ENCODE peak calls at places on chromosome 2, in five cellular contexts. T is gastrocnemius medialis; Q is stromal cell of bone marrow; S is DND-41; Z is stimulated activated CD8-positive, alpha-beta memory T cell treated with anti-CD3 and anti-CD28 coated beads, Interleukin-4, amount 100 ng/mL, for 24 hours. G is an unnamed sample.
A peak's percentile ranks its signal among the peaks of the same experiment; 100 is the strongest.

GRCh38 chr2:238596571-238597551 is 170.1 kb downstream of the ASB1 start:
- DNase-seq in T (peak; percentile 71), Q (peak; percentile 53), S (no peak), Z (no peak), G (peak; percentile 94)

GRCh38 chr2:6352247-6352646 is 513.5 kb downstream of the CMPK2 start:
- DNase-seq in T (no peak), Q (no peak), S (no peak), Z (no peak), G (no peak)

GRCh38 chr2:219664041-219664440 is 36.6 kb downstream of the SLC4A3 start:
- DNase-seq in T (no peak), Q (no peak), S (no peak), Z (no peak), G (no peak)

GRCh38 chr2:120221616-120222015 is 1.6 kb downstream of the TMEM185B start:
- DNase-seq in T (no peak), Q (no peak), S (no peak), Z (no peak), G (no peak)

GRCh38 chr2:17757321-17757720 is 3.4 kb downstream of the GEN1 start:
- DNase-seq in T (no peak), Q (no peak), S (no peak), Z (no peak), G (no peak)

GRCh38 chr2:8146329-8147048 is 535.4 kb upstream of the ID2 start:
- DNase-seq in T (no peak), Q (no peak), S (no peak), Z (no peak), G (no peak)

GRCh38 chr2:567865-568638 is 109.2 kb downstream of the TMEM18 start:
- DNase-seq in T (peak; percentile 21), Q (peak; percentile 79), S (no peak), Z (no peak), G (peak; percentile 50)

GRCh38 chr2:27581417-27582128 is 1.3 kb upstream of the ZNF512 start:
- DNase-seq in T (no peak), Q (no peak), S (no peak), Z (no peak), G (no peak)

GRCh38 chr2:58039170-58039611 is 7.4 kb upstream of the VRK2 start:
- DNase-seq in T (no peak), Q (peak; percentile 50), S (no peak), Z (no peak), G (no peak)

GRCh38 chr2:178482437-178482836 is 2.2 kb downstream of the PLEKHA3 start:
- DNase-seq in T (no peak), Q (no peak), S (no peak), Z (no peak), G (no peak)

GRCh38 chr2:16960579-16960978 is 294.9 kb upstream of the CYRIA start:
- DNase-seq in T (no peak), Q (no peak), S (no peak), Z (no peak), G (no peak)

GRCh38 chr2:239714116-239714515 is 311.0 kb downstream of the NDUFA10 start:
- DNase-seq in T (no peak), Q (no peak), S (no peak), Z (no peak), G (no peak)